ENCODE peak calls at places on chromosomes 3 and 15, in five cellular contexts. N is transverse colon, J is OCI-LY7, G is lower lobe of right lung, H is lung. B is an unnamed sample.

GRCh38 chr3:192831111-192831644 is 86.5 kb downstream of the MB21D2 start:
- DNase-seq in N (no peak), H (no peak), J (no peak), G (no peak), B (no peak)

GRCh38 chr15:56640127-56640526 is 93.2 kb downstream of the ZNF280D start:
- DNase-seq in J (no peak), N (no peak), H (no peak), G (no peak), B (no peak)

GRCh38 chr3:152574461-152575079 is 260.4 kb upstream of the P2RY1 start:
- DNase-seq in J (peak; percentile 35), N (peak; percentile 29), G (no peak), H (no peak), B (no peak)

GRCh38 chr3:119322021-119322522 is 27.9 kb downstream of the ARHGAP31 start:
- DNase-seq in G (no peak), J (no peak), N (no peak), H (no peak), B (no peak)

GRCh38 chr3:123155471-123156011 is 46.2 kb upstream of the SEC22A start:
- DNase-seq in J (no peak), G (no peak), H (no peak), N (no peak), B (no peak)

GRCh38 chr3:180804871-180805430 is 107.5 kb upstream of the FXR1 start:
- DNase-seq in N (no peak), H (no peak), J (no peak), G (no peak), B (no peak)

GRCh38 chr3:10245313-10245712 is 2.9 kb upstream of the TATDN2 start:
- DNase-seq in H (no peak), N (no peak), J (no peak), G (no peak), B (no peak)

GRCh38 chr3:105598047-105598796 is 231.5 kb downstream of the ALCAM start:
- DNase-seq in J (no peak), N (no peak), H (no peak), G (no peak), B (no peak)

GRCh38 chr3:160413613-160414248 is 14.3 kb downstream of the SMC4 start:
- DNase-seq in H (peak; percentile 65), N (peak; percentile 65), G (no peak), J (peak; percentile 76), B (peak; percentile 82)

GRCh38 chr3:47476644-47477199 is 981 bp upstream of the SCAP start:
- DNase-seq in G (no peak), N (peak; percentile 11), H (no peak), J (no peak), B (no peak)

GRCh38 chr3:102089904-102090492 is 240.7 kb downstream of the NFKBIZ start:
- DNase-seq in N (peak; percentile 38), J (no peak), H (no peak), G (no peak), B (peak; percentile 53)

GRCh38 chr3:11096266-11097135 is 57.8 kb upstream of the HRH1 start:
- DNase-seq in J (no peak), N (peak; percentile 47), H (peak; percentile 69), G (peak; percentile 73), B (peak; percentile 70)

GRCh38 chr3:101803152-101803782 is 24.3 kb downstream of the NXPE3 start:
- DNase-seq in G (no peak), H (peak; percentile 51), J (peak; percentile 89), N (peak; percentile 51), B (no peak)

GRCh38 chr15:96052572-96053038 is 277.9 kb upstream of the NR2F2 start:
- DNase-seq in N (no peak), G (no peak), J (no peak), H (no peak), B (no peak)

GRCh38 chr3:136261826-136262225 is 11.7 kb downstream of the PCCB start:
- DNase-seq in H (no peak), G (no peak), N (no peak), J (no peak), B (no peak)

GRCh38 chr3:72580246-72580756 is 267.9 kb downstream of the SHQ1 start:
- DNase-seq in J (no peak), G (no peak), N (no peak), H (no peak), B (no peak)

GRCh38 chr3:53044371-53045106 is 1.3 kb downstream of the SFMBT1 start:
- DNase-seq in N (peak; percentile 41), G (peak; percentile 50), J (peak; percentile 51), H (no peak), B (no peak)

GRCh38 chr3:66508461-66508860 is 7.6 kb upstream of the LRIG1 start:
- DNase-seq in H (no peak), J (no peak), G (no peak), N (no peak), B (no peak)

GRCh38 chr3:160754855-160755747 is 930 bp upstream of the PPM1L start:
- DNase-seq in H (peak; percentile 93), J (peak; percentile 95), G (peak; percentile 94), N (peak; percentile 96), B (peak; percentile 91)

GRCh38 chr3:28053759-28054158 is 187.7 kb upstream of the CMC1 start:
- DNase-seq in J (no peak), H (no peak), G (no peak), N (no peak), B (no peak)

GRCh38 chr3:108838411-108838810 is 15.8 kb downstream of the TRAT1 start:
- DNase-seq in J (no peak), H (no peak), N (no peak), G (no peak), B (no peak)

GRCh38 chr3:132448211-132448961 is 31.1 kb downstream of the DNAJC13 start:
- DNase-seq in J (no peak), H (no peak), N (no peak), G (no peak), B (no peak)

GRCh38 chr15:92617197-92618037 is 38.2 kb downstream of the FAM174B start:
- DNase-seq in J (no peak), N (peak; percentile 71), H (peak; percentile 82), G (peak; percentile 75), B (peak; percentile 80)

GRCh38 chr15:73464602-73465001 is 21.6 kb downstream of the REC114 start:
- DNase-seq in H (no peak), G (no peak), N (no peak), J (no peak), B (no peak)

GRCh38 chr3:183518446-183519185 is 36.9 kb downstream of the KLHL6 start:
- DNase-seq in G (no peak), H (no peak), N (no peak), J (peak; percentile 46), B (no peak)

DNA sequence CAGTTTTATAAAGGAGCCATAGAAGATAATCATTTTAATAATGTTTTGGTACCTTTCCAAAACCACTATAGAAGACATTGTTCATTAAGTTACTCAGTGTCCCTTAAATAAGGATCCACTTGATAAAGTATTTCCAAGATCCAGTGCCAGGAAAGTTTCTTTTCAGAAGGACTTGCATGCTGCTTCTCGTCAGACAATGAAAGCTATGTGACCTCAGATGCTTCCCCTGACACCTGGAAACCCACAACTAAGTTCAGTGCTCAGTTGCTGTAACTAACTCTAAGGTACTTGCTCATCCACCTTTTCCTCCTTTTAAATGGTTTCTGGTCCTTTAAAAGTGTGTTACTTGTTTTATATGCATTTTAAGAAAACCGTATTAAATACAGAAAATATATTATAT is 7.3 kb downstream of the SSR3 start:
- DNase-seq in J (no peak), G (no peak), H (no peak), N (no peak), B (no peak)
- H3K4me3 ChIP-seq in J (no peak overlapping the region), G (no peak overlapping the region), H (no peak overlapping the region), N (no peak overlapping the region), B (no peak overlapping the region)

DNA sequence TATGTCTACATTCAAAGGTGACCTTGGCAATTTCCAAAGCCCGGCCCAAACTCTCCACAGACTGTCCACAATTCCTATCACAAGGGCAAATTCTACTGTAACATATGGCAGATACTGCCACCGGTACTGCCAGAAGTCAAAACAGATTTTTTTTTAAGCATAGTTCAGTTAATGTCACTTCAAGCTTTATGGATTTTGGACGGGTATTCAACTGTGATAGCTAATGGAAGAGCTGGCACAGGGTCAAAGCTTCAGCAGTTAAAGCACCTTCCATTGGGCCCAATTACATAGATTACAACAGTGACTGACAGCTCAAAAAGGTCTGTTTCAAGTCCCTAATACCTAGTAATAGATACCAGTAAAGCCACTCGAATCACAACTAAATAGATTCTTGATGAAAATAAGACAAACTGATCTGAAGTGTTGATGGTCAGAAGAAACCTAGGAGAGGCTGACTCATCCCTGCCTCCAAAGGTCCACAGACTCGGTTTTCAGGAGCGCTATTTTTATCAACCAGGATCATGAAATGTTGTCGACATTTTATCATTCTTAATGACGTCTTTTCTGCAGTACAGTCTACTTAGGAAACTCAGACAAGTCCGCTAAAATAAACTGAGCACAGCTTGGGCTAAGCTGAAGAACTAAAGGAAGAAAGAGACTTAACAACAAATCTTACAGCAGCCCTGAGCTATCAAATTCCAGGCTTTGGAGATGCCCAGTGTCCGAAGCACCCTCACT is 38.7 kb downstream of the ANXA2 start:
- DNase-seq in H (no peak), J (no peak), N (no peak), G (no peak), B (no peak)
- H3K36me3 ChIP-seq in H (peaks cover 48% of the 10 kb centered on the region), J (no peaks in the 10 kb centered on the region), N (no peaks in the 10 kb centered on the region), G (peaks cover 100% of the 10 kb centered on the region), B (peaks cover 3% of the 10 kb centered on the region)

GRCh38 chr3:37247398-37248114 is 73.2 kb upstream of the LRRFIP2 start:
- DNase-seq in J (no peak), N (no peak), H (no peak), G (no peak), B (no peak)
- H3K4me3 ChIP-seq in J (no peak overlapping the region), N (no peak overlapping the region), H (no peak overlapping the region), G (no peak overlapping the region), B (no peak overlapping the region)

GRCh38 chr3:38251197-38251596 is 14.4 kb upstream of the SLC22A13 start:
- DNase-seq in G (no peak), J (no peak), H (no peak), N (no peak), B (no peak)

GRCh38 chr3:38255627-38256026 is 10.0 kb upstream of the SLC22A13 start:
- DNase-seq in N (no peak), H (no peak), G (no peak), J (no peak), B (no peak)

GRCh38 chr3:38254872-38255271 is 10.7 kb upstream of the SLC22A13 start:
- DNase-seq in N (no peak), H (no peak), J (no peak), G (no peak), B (no peak)

GRCh38 chr3:38250198-38250597 is 15.4 kb upstream of the SLC22A13 start:
- DNase-seq in H (no peak), J (no peak), N (no peak), G (no peak), B (no peak)

GRCh38 chr3:38253704-38254103 is 11.9 kb upstream of the SLC22A13 start:
- DNase-seq in G (no peak), H (no peak), N (no peak), J (no peak), B (no peak)
- H3K36me3 ChIP-seq in G (peaks cover 67% of the 10 kb centered on the region), H (peaks cover 34% of the 10 kb centered on the region), N (no peaks in the 10 kb centered on the region), J (peaks cover 69% of the 10 kb centered on the region), B (no peaks in the 10 kb centered on the region)

GRCh38 chr3:149376728-149377407 is 581 bp downstream of the TM4SF1 start:
- DNase-seq in G (no peak), J (no peak), H (no peak), N (no peak), B (no peak)
- H3K4me3 ChIP-seq in G (peak overlapping the region; percentile 58), J (no peak overlapping the region), H (peak overlapping the region; percentile 68), N (no peak overlapping the region), B (peak overlapping the region; percentile 43)

B was measured in Peyer's patch.